ENCODE peak calls at places on chromosomes 1 and 21, in six cellular contexts. U is T1000, T is germinal center, H is HTR-8/SVneo, R is left cardiac atrium, B is EH. Y is an unnamed sample.
A peak's percentile ranks its signal among the peaks of the same experiment; 100 is the strongest.

GRCh38 chr1:46423574-46424240 is 29.6 kb downstream of the FAAH start:
- DNase-seq in R (no peak), U (no peak), H (no peak), B (no peak), T (no peak), Y (no peak)

GRCh38 chr1:223887724-223888428 is 42.1 kb upstream of the TP53BP2 start:
- DNase-seq in H (peak; percentile 92), U (peak; percentile 85), T (peak; percentile 2), R (peak; percentile 43), B (peak; percentile 100), Y (peak; percentile 95)

GRCh38 chr1:41758904-41759548 is 159.7 kb downstream of the HIVEP3 start:
- DNase-seq in T (no peak), H (peak; percentile 26), R (no peak), U (peak; percentile 18), B (peak; percentile 90), Y (peak; percentile 96)

GRCh38 chr1:68120136-68120791 is 69.8 kb upstream of the DIRAS3 start:
- DNase-seq in R (no peak), B (peak; percentile 84), T (peak; percentile 40), H (peak; percentile 46), U (peak; percentile 47), Y (peak; percentile 84)

GRCh38 chr1:172177849-172178248 is 242.6 kb upstream of the C1orf105 start:
- DNase-seq in B (no peak), H (no peak), T (no peak), R (no peak), U (no peak), Y (no peak)

GRCh38 chr1:216566809-216567208 is 143.6 kb upstream of the USH2A start:
- DNase-seq in R (no peak), T (no peak), U (no peak), B (peak; percentile 52), H (peak; percentile 6), Y (peak; percentile 24)

GRCh38 chr1:14371806-14372497 is 226.5 kb upstream of the KAZN start:
- DNase-seq in B (no peak), U (no peak), H (no peak), T (no peak), R (no peak), Y (peak; percentile 78)

GRCh38 chr1:30343562-30343961 is 379.8 kb downstream of the MATN1 start:
- DNase-seq in B (no peak), H (no peak), R (no peak), U (no peak), T (no peak), Y (no peak)

GRCh38 chr1:203026666-203027663 is 674 bp downstream of the PPFIA4 start:
- DNase-seq in R (no peak), H (no peak), T (no peak), U (no peak), B (no peak), Y (no peak)

GRCh38 chr1:15411593-15412487 is 2.2 kb downstream of the EFHD2 start:
- DNase-seq in B (peak; percentile 33), R (no peak), T (peak; percentile 82), U (no peak), H (no peak), Y (no peak)

GRCh38 chr1:8394456-8395321 is 76.8 kb downstream of the SLC45A1 start:
- DNase-seq in B (peak; percentile 94), H (peak; percentile 34), T (no peak), U (no peak), R (no peak), Y (peak; percentile 91)

GRCh38 chr1:67733741-67734690 is 49.0 kb downstream of the GADD45A start:
- DNase-seq in T (no peak), R (no peak), H (no peak), B (no peak), U (no peak), Y (no peak)

GRCh38 chr1:237045278-237046016 is 3.5 kb downstream of the RYR2 start:
- DNase-seq in R (no peak), U (no peak), H (no peak), T (no peak), B (no peak), Y (no peak)

GRCh38 chr1:111399792-111400610 is 27.5 kb downstream of the OVGP1 start:
- DNase-seq in R (peak; percentile 26), B (peak; percentile 46), U (peak; percentile 29), T (peak; percentile 40), H (peak; percentile 17), Y (peak; percentile 65)

GRCh38 chr1:230163719-230164118 is 96.7 kb downstream of the GALNT2 start:
- DNase-seq in H (no peak), T (no peak), B (no peak), U (no peak), R (no peak), Y (no peak)

GRCh38 chr1:17161137-17161700 is 42.0 kb upstream of the PADI2 start:
- DNase-seq in H (no peak), U (no peak), B (peak; percentile 38), T (no peak), R (no peak), Y (peak; percentile 11)

GRCh38 chr1:80278936-80279335 is 1272.4 kb upstream of the ADGRL4 start:
- DNase-seq in U (no peak), B (no peak), H (no peak), T (no peak), R (no peak), Y (no peak)

GRCh38 chr1:161046574-161047167 is 894 bp upstream of the USF1 start:
- DNase-seq in R (no peak), H (no peak), U (no peak), B (no peak), T (peak; percentile 78), Y (no peak)

GRCh38 chr1:193104496-193104905 is 713 bp downstream of the GLRX2 start:
- DNase-seq in H (peak; percentile 41), R (peak; percentile 62), U (no peak), B (peak; percentile 77), T (peak; percentile 39), Y (peak; percentile 52)

GRCh38 chr1:54287176-54287650 is 87.2 kb downstream of the MRPL37 start:
- DNase-seq in H (no peak), T (no peak), B (peak; percentile 91), R (peak; percentile 79), U (peak; percentile 20), Y (peak; percentile 81)

GRCh38 chr21:20388400-20388799 is 609.8 kb upstream of the NCAM2 start:
- DNase-seq in B (no peak), R (no peak), T (no peak), H (no peak), U (no peak), Y (no peak)

GRCh38 chr1:193179094-193179493 is 7.3 kb downstream of the B3GALT2 start:
- DNase-seq in B (no peak), T (no peak), H (no peak), R (no peak), U (no peak), Y (no peak)

GRCh38 chr1:223628233-223628632 is 37.3 kb downstream of the CAPN8 start:
- DNase-seq in R (peak; percentile 67), H (peak; percentile 56), U (no peak), T (peak; percentile 42), B (peak; percentile 56), Y (peak; percentile 26)

Y was measured in fibroblast of mammary gland.